ENCODE peak calls at places on chromosomes 2 and 18, in five cellular contexts. Y is naive thymus-derived CD4-positive, alpha-beta T cell; C is GM23248; L is heart left ventricle; T is tibial artery. I is an unnamed sample.

GRCh38 chr18:38077219-38077618 is 511.6 kb upstream of the CELF4 start:
- DNase-seq in L (no peak), Y (no peak), C (no peak), T (no peak), I (no peak)

GRCh38 chr18:79242246-79242645 is 153.5 kb upstream of the NFATC1 start:
- DNase-seq in L (no peak), T (no peak), Y (no peak), C (no peak), I (peak; percentile 30)

GRCh38 chr2:237774811-237775553 is 23.6 kb upstream of the RBM44 start:
- DNase-seq in T (no peak), L (no peak), C (peak; percentile 67), Y (no peak), I (peak; percentile 28)

GRCh38 chr2:25044990-25045389 is 3.1 kb downstream of the EFR3B start:
- DNase-seq in Y (no peak), T (no peak), C (no peak), L (no peak), I (no peak)

GRCh38 chr2:126909366-126909765 is 10.7 kb downstream of the TEX51 start:
- DNase-seq in L (no peak), T (no peak), Y (no peak), C (no peak), I (no peak)

GRCh38 chr2:238754259-238754658 is 93.6 kb upstream of the TWIST2 start:
- DNase-seq in T (no peak), L (no peak), C (peak; percentile 33), Y (no peak), I (no peak)

GRCh38 chr2:117470311-117471095 is 344.0 kb upstream of the DDX18 start:
- DNase-seq in C (peak; percentile 32), L (peak; percentile 20), T (no peak), Y (no peak), I (no peak)

GRCh38 chr18:59047992-59048363 is 91.7 kb upstream of the SEC11C start:
- DNase-seq in C (no peak), L (no peak), Y (no peak), T (no peak), I (no peak)

GRCh38 chr2:20972792-20973565 is 70.9 kb downstream of the APOB start:
- DNase-seq in C (no peak), T (no peak), L (no peak), Y (no peak), I (no peak)

GRCh38 chr18:23451011-23451410 is 2.1 kb upstream of the RIOK3 start:
- DNase-seq in T (no peak), C (no peak), Y (no peak), L (no peak), I (no peak)

GRCh38 chr2:18312818-18313217 is 247.6 kb downstream of the RDH14 start:
- DNase-seq in C (no peak), T (no peak), Y (no peak), L (no peak), I (no peak)

DNA sequence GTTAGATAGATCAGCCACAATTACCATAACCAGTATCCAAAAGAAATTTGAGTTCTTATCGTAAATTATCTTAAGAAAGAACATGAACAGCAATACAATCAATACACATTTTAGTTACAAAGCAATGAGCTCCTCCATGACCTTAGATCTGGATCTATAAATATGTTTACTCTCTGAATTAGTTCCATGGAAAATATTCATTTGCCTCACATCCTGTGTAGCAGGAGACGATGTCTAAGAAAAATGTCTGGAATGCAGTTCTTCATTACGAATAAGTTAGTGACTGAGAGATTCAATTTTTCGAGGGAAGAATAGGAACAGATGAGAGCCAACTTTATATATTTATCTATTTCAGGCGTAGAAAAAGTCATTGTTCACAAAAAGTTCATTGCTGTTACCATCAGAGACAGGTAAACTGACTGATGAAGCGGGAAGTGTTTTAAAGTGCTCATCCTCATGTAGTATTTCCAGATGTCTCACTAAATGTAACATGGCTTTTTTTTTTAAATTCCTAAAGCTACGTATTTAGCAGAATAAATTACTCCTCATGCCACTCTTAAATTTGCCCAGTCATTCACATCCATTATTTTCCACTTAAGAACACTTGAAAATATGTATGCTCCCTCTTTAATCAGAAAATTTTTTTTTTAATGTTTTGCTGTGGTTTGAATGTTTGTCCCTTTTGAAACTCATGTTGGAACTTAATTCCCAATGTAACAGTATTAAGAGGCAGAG is 106.5 kb upstream of the SCN1A start:
- DNase-seq in T (no peak), L (no peak), C (peak; percentile 82), Y (no peak), I (peak; percentile 87)
- H3K27ac ChIP-seq in T (no peak overlapping the region), L (no peak overlapping the region), C (peak overlapping the region; percentile 73), Y (no peak overlapping the region), I (peak overlapping the region; percentile 86)

GRCh38 chr2:171924170-171924942 is 2.1 kb downstream of the HAT1 start:
- DNase-seq in T (no peak), Y (no peak), L (no peak), C (no peak), I (no peak)
- H3K4me3 ChIP-seq in T (no peak overlapping the region), Y (no peak overlapping the region), L (no peak overlapping the region), C (peak overlapping the region; percentile 88), I (no peak overlapping the region)

GRCh38 chr2:144801325-144801724 is 281.4 kb upstream of the ZEB2 start:
- DNase-seq in C (no peak), T (no peak), Y (no peak), L (no peak), I (no peak)

GRCh38 chr2:144801766-144802165 is 281.8 kb upstream of the ZEB2 start:
- DNase-seq in L (no peak), Y (no peak), C (peak; percentile 76), T (no peak), I (peak; percentile 84)

GRCh38 chr2:144796956-144797355 is 277.0 kb upstream of the ZEB2 start:
- DNase-seq in Y (no peak), T (no peak), L (no peak), C (no peak), I (no peak)

GRCh38 chr2:144798019-144798418 is 278.1 kb upstream of the ZEB2 start:
- DNase-seq in Y (no peak), L (no peak), T (no peak), C (no peak), I (no peak)
- H3K27ac ChIP-seq in Y (no peak overlapping the region), L (no peak overlapping the region), T (no peak overlapping the region), C (no peak overlapping the region), I (no peak overlapping the region)

DNA sequence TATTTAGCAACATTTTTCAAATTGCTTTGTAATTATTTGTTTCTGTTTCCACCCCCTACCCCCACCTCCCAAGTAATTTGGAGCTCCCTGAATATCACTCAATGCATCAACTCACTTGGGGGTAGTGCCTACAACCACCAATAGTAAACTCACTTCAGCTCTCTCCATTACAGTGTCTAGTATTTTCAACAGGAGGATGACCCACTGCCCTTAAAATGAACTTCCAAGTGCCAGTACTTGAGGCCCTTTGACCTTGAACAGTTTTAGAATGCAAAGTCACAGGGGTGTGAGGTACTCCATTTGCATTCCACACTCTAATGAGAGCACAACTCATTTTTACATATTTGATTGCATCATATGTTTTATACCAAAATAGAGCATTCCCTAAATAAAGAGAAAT is 523.0 kb downstream of the ERBB4 start:
- DNase-seq in T (no peak), C (no peak), L (no peak), Y (no peak), I (no peak)
- H3K4me3 ChIP-seq in T (no peak overlapping the region), C (no peak overlapping the region), L (no peak overlapping the region), Y (no peak overlapping the region), I (no peak overlapping the region)

DNA sequence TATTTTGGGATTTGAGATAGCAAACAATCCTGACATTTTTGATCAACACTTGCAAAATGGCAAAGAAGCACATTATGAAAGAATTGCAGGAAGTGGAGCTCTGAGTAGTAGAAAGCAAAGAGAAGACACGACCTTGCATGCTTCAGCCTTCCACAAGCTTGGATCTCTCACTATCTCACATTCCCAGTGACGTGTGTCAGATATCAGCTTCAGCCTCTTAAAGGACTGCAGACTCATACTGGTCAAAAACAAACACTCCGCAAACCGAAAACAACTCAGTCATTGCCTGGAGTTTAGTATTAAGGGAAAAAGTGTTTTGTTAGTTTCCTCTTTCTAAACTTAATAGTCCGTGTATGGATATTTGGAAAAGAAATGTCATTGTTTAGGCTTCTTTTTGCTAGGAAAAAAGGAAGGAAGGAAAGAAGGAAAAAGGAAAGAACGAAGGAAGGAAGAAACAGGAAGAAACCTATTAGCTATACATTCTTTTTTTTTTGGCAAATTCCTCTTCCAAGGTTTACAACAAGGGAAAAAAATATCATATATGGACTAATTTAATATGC is 32.6 kb upstream of the SLC40A1 start:
- DNase-seq in C (peak; percentile 33), Y (no peak), L (peak; percentile 55), T (no peak), I (peak; percentile 92)
- H3K27ac ChIP-seq in C (no peak overlapping the region), Y (no peak overlapping the region), L (peak overlapping the region; percentile 79), T (peak overlapping the region; percentile 61), I (peak overlapping the region; percentile 75)

GRCh38 chr2:102522890-102523289 is 49.9 kb downstream of the SLC9A4 start:
- DNase-seq in L (no peak), C (no peak), Y (no peak), T (no peak), I (no peak)
- H3K4me3 ChIP-seq in L (no peak overlapping the region), C (no peak overlapping the region), Y (no peak overlapping the region), T (no peak overlapping the region), I (no peak overlapping the region)

GRCh38 chr2:217905395-217905794 is 97.4 kb downstream of the TNS1 start:
- DNase-seq in T (peak; percentile 83), C (no peak), L (peak; percentile 73), Y (no peak), I (no peak)
- H3K27ac ChIP-seq in T (peak overlapping the region; percentile 95), C (no peak overlapping the region), L (peak overlapping the region; percentile 85), Y (no peak overlapping the region), I (no peak overlapping the region)

DNA sequence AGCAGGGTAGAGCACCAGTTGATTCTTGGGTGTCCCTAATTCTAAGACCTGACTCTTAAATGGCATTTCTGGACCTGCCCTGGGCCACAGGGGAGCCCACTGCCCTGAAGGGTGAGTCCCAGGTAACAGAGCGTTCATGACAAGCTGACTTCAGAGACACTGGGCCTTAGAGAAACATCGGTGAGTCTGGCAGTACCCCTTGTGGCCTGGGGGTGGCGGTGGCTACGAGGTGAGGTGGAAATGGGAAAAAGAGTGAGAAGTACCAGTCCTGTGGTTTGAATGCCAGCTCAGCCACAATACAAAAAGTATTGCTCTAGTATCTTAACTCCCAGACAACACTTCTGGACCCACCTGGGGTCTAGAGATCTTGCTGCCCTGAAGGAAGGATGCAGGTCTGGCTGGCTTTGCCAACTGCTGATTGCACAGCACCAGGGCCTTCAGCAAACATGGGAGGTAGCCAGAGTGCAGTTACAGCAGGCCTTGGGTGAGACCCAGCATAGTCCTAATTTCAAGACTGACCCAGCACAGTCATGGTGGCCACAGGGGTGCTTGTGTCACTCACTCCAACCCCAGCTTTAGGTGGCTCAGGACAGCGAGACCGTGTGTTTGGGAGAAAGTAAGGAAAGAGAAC is 44.5 kb downstream of the USP34 start:
- DNase-seq in Y (peak; percentile 54), T (no peak), C (peak; percentile 63), L (no peak), I (no peak)
- H3K4me3 ChIP-seq in Y (no peak overlapping the region), T (no peak overlapping the region), C (no peak overlapping the region), L (no peak overlapping the region), I (no peak overlapping the region)

DNA sequence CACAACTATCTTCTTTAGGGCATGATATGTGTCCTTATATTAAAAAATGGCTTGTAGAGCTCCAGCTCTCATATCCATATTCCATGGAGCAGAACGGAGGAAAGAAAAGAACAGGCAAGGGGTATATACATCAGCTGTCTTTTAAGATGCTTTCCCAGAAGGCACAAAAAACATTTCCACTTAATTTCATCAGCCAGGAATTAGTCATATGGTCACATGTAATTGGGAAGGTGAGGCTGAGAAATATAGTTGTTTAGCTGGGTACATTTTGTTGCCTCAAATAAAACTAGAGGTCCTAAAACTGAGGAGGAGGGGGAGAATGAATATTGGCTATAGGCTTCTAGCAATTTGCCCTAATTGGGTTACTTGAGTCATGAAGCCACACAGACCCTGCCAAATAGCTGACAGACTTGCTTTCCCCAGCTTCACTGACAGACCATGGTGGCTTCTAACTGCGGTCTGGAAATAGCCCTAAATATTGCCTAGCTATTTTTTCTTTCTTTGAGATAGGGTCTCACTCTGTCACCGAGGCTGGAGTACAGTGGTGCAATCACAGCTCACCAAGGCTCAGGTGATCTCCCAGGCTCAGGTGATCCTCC is 20.0 kb downstream of the MAIP1 start:
- DNase-seq in Y (no peak), L (no peak), T (no peak), C (peak; percentile 68), I (no peak)
- H3K27ac ChIP-seq in Y (no peak overlapping the region), L (no peak overlapping the region), T (no peak overlapping the region), C (peak overlapping the region; percentile 57), I (no peak overlapping the region)

I was measured in astrocyte.